ENCODE peak calls at places on chromosomes 6 and 20, in five cellular contexts. A is SK-N-SH, Q is brain microvascular endothelial cell, C is uterus, Z is NCI-H774. U is an unnamed sample.

GRCh38 chr20:33731693-33732165 is at the start of gene ZNF341:
- DNase-seq in Z (peak), A (peak), Q (peak), C (peak), U (peak)

GRCh38 chr6:159762681-159763293 is 942 bp downstream of the ACAT2 start:
- DNase-seq in C (no peak), Q (no peak), A (no peak), Z (no peak), U (no peak)

GRCh38 chr6:7697820-7698623 is 27.9 kb upstream of the BMP6 start:
- DNase-seq in C (no peak), Q (peak), Z (no peak), A (no peak), U (peak)

GRCh38 chr6:126804255-126805064 is 314.0 kb upstream of the RSPO3 start:
- DNase-seq in Q (peak), Z (peak), C (peak), A (peak), U (no peak)

GRCh38 chr6:27139753-27140522 is 107.6 kb upstream of the PRSS16 start:
- DNase-seq in C (no peak), A (no peak), Q (no peak), Z (no peak), U (no peak)

GRCh38 chr6:79666633-79667032 is 35.5 kb downstream of the SH3BGRL2 start:
- DNase-seq in A (no peak), Z (no peak), Q (no peak), C (no peak), U (no peak)

GRCh38 chr20:18197382-18198070 is 59.9 kb downstream of the KAT14 start:
- DNase-seq in Q (no peak), C (no peak), Z (no peak), A (no peak), U (no peak)

GRCh38 chr20:9389321-9389720 is 125.1 kb upstream of the LAMP5 start:
- DNase-seq in A (no peak), Z (no peak), C (no peak), Q (no peak), U (no peak)

GRCh38 chr6:6971369-6971768 is 136.4 kb upstream of the RREB1 start:
- DNase-seq in Q (no peak), Z (no peak), A (no peak), C (no peak), U (no peak)

GRCh38 chr6:24494726-24495515 is at the start of gene ALDH5A1:
- DNase-seq in Q (peak), A (peak), C (peak), Z (peak), U (peak)

GRCh38 chr20:31260326-31260932 is 3.0 kb downstream of the DEFB115 start:
- DNase-seq in Z (no peak), C (no peak), Q (no peak), A (peak), U (no peak)

GRCh38 chr20:32354592-32355416 is 3.3 kb upstream of the ASXL1 start:
- DNase-seq in C (no peak), Z (no peak), Q (peak), A (no peak), U (no peak)

GRCh38 chr6:167683028-167683862 is 143.5 kb upstream of the AFDN start:
- DNase-seq in C (peak), A (no peak), Q (peak), Z (no peak), U (no peak)

GRCh38 chr6:110976575-110976974 is 5.3 kb upstream of the RPF2 start:
- DNase-seq in Z (no peak), C (no peak), A (no peak), Q (no peak), U (no peak)

GRCh38 chr6:145562771-145563615 is 172.3 kb downstream of the EPM2A start:
- DNase-seq in C (no peak), Q (no peak), A (no peak), Z (no peak), U (no peak)

GRCh38 chr6:118784641-118785164 is 109.2 kb upstream of the ASF1A start:
- DNase-seq in Q (no peak), Z (no peak), A (peak), C (peak), U (no peak)

GRCh38 chr6:111423960-111424846 is 58.8 kb downstream of the REV3L start:
- DNase-seq in Z (peak), Q (peak), C (no peak), A (peak), U (no peak)

GRCh38 chr6:78462728-78463127 is 404.6 kb upstream of the IRAK1BP1 start:
- DNase-seq in Z (no peak), A (no peak), C (no peak), Q (no peak), U (no peak)

GRCh38 chr6:89640804-89641203 is 2.3 kb upstream of the LYRM2 start:
- DNase-seq in C (no peak), Q (peak), A (no peak), Z (no peak), U (no peak)

GRCh38 chr6:17865243-17865642 is 122.2 kb downstream of the KIF13A start:
- DNase-seq in Z (no peak), C (peak), Q (no peak), A (no peak), U (no peak)

GRCh38 chr6:107660839-107661238 is 163.3 kb downstream of the SCML4 start:
- DNase-seq in Z (no peak), C (no peak), A (no peak), Q (no peak), U (no peak)

GRCh38 chr6:37714836-37715425 is 17.2 kb upstream of the MDGA1 start:
- DNase-seq in Q (no peak), Z (no peak), A (no peak), C (no peak), U (no peak)

GRCh38 chr20:33654680-33655161 is 7.4 kb upstream of the C20orf144 start:
- DNase-seq in A (peak), Z (no peak), C (no peak), Q (no peak), U (no peak)

GRCh38 chr6:53888931-53889330 is 94.1 kb downstream of the LRRC1 start:
- DNase-seq in C (no peak), Z (no peak), Q (no peak), A (no peak), U (no peak)

GRCh38 chr6:113530769-113531168 is 326.4 kb upstream of the MARCKS start:
- DNase-seq in C (no peak), Q (peak), A (no peak), Z (no peak), U (no peak)

GRCh38 chr6:79077680-79078056 is 386 bp downstream of the PHIP start:
- DNase-seq in C (no peak), Q (no peak), Z (peak), A (peak), U (no peak)

GRCh38 chr6:143078468-143079324 is 18.0 kb downstream of the AIG1 start:
- DNase-seq in Q (no peak), A (no peak), Z (peak), C (no peak), U (no peak)

GRCh38 chr6:156618600-156619205 is 158.5 kb upstream of the ARID1B start:
- DNase-seq in Q (no peak), C (no peak), A (peak), Z (no peak), U (no peak)

GRCh38 chr6:79713701-79714322 is 82.7 kb downstream of the SH3BGRL2 start:
- DNase-seq in C (peak), Z (peak), A (peak), Q (peak), U (peak)

U was measured in GM04504.